ENCODE peak calls at places on chromosomes 5 and 9, in five cellular contexts. B, D, P, X and H are unnamed samples.

GRCh38 chr9:127388856-127389238 is 8.1 kb upstream of the SLC2A8 start:
- DNase-seq in B (no peak), X (peak; percentile 26), D (no peak), P (no peak), H (no peak)

GRCh38 chr9:129989740-129990139 is 53.2 kb downstream of the FNBP1 start:
- DNase-seq in X (peak; percentile 56), D (no peak), P (no peak), B (no peak), H (no peak)

GRCh38 chr5:149605998-149606721 is 24.9 kb downstream of the ARHGEF37 start:
- DNase-seq in X (peak; percentile 92), D (no peak), P (no peak), B (peak; percentile 32), H (peak; percentile 79)

GRCh38 chr9:101477214-101477613 is 41.6 kb upstream of the ALDOB start:
- DNase-seq in X (no peak), D (no peak), P (no peak), B (no peak), H (no peak)

GRCh38 chr5:31887556-31887955 is 248.6 kb downstream of the PDZD2 start:
- DNase-seq in B (no peak), P (no peak), D (no peak), X (no peak), H (no peak)

GRCh38 chr5:140189977-140190867 is 15.2 kb downstream of the CYSTM1 start:
- DNase-seq in B (no peak), X (no peak), D (no peak), P (no peak), H (no peak)

GRCh38 chr9:126502417-126503332 is 111.1 kb upstream of the LMX1B start:
- DNase-seq in B (no peak), P (no peak), D (no peak), X (no peak), H (no peak)

GRCh38 chr9:125638646-125639045 is 68.4 kb downstream of the MAPKAP1 start:
- DNase-seq in B (no peak), X (no peak), P (no peak), D (no peak), H (no peak)

GRCh38 chr5:79488058-79488457 is 25.9 kb downstream of the HOMER1 start:
- DNase-seq in B (no peak), D (no peak), P (no peak), X (no peak), H (no peak)

GRCh38 chr5:79487251-79487650 is 26.7 kb downstream of the HOMER1 start:
- DNase-seq in X (no peak), P (no peak), D (no peak), B (no peak), H (no peak)

GRCh38 chr5:79484731-79485130 is 29.2 kb downstream of the HOMER1 start:
- DNase-seq in P (no peak), B (no peak), D (no peak), X (no peak), H (no peak)

GRCh38 chr5:79488775-79489174 is 25.2 kb downstream of the HOMER1 start:
- DNase-seq in X (no peak), D (no peak), P (no peak), B (no peak), H (no peak)

GRCh38 chr5:79486116-79486515 is 27.8 kb downstream of the HOMER1 start:
- DNase-seq in X (no peak), B (no peak), D (no peak), P (no peak), H (no peak)
- TF ChIP-seq CTCF in X (no peak), B (no peak), D (no peak), P (no peak), H (no peak)

GRCh38 chr5:177086918-177087706 is 397 bp downstream of the FGFR4 start:
- DNase-seq in B (no peak), D (peak; percentile 81), X (peak; percentile 43), P (peak; percentile 75), H (peak; percentile 71)
- TF ChIP-seq CTCF in B (peak; percentile 66), D (peak; percentile 71), X (peak; percentile 54), P (peak; percentile 74), H (peak; percentile 47)

GRCh38 chr9:112971415-112971814 is 40.6 kb downstream of the ZNF883 start:
- DNase-seq in X (peak; percentile 14), D (no peak), B (no peak), P (no peak), H (peak; percentile 2)
- TF ChIP-seq CTCF in X (peak; percentile 17), D (no peak), B (no peak), P (no peak), H (peak; percentile 44)

GRCh38 chr5:39108987-39109386 is 34.8 kb upstream of the RICTOR start:
- DNase-seq in B (no peak), X (no peak), P (no peak), D (no peak), H (no peak)

GRCh38 chr5:39107350-39107749 is 33.2 kb upstream of the RICTOR start:
- DNase-seq in X (no peak), B (no peak), D (no peak), P (no peak), H (no peak)

GRCh38 chr5:39104221-39104620 is 30.0 kb upstream of the RICTOR start:
- DNase-seq in B (no peak), D (no peak), X (no peak), P (no peak), H (no peak)

GRCh38 chr5:39109616-39110015 is 35.4 kb upstream of the RICTOR start:
- DNase-seq in B (no peak), D (no peak), P (no peak), X (no peak), H (no peak)

GRCh38 chr5:39106332-39106731 is 32.1 kb upstream of the RICTOR start:
- DNase-seq in P (no peak), D (no peak), X (no peak), B (no peak), H (no peak)
- TF ChIP-seq CTCF in P (peak; percentile 34), D (no peak), X (no peak), B (no peak), H (peak; percentile 11)

GRCh38 chr5:2577637-2578036 is 173.8 kb downstream of the IRX2 start:
- DNase-seq in D (no peak), X (no peak), B (no peak), P (no peak), H (no peak)

GRCh38 chr5:2581418-2581817 is 170.1 kb downstream of the IRX2 start:
- DNase-seq in X (no peak), P (no peak), B (no peak), D (no peak), H (no peak)

GRCh38 chr5:2576823-2577222 is 174.7 kb downstream of the IRX2 start:
- DNase-seq in B (no peak), D (no peak), X (no peak), P (no peak), H (no peak)

GRCh38 chr5:2582106-2582505 is 169.4 kb downstream of the IRX2 start:
- DNase-seq in X (no peak), B (no peak), P (no peak), D (no peak), H (no peak)

GRCh38 chr5:2579126-2579525 is 172.4 kb downstream of the IRX2 start:
- DNase-seq in B (no peak), X (no peak), P (no peak), D (no peak), H (no peak)
- TF ChIP-seq CTCF in B (no peak), X (no peak), P (no peak), D (no peak), H (no peak)

GRCh38 chr5:7589800-7590199 is 193.9 kb downstream of the ADCY2 start:
- DNase-seq in B (no peak), X (no peak), P (no peak), D (no peak), H (no peak)
- TF ChIP-seq CTCF in B (no peak), X (no peak), P (no peak), D (no peak), H (no peak)

GRCh38 chr9:121050128-121050988 is at the start of gene C5:
- DNase-seq in D (no peak), X (no peak), B (no peak), P (no peak), H (no peak)

GRCh38 chr9:121055642-121056143 is 5.6 kb upstream of the C5 start:
- DNase-seq in P (no peak), B (no peak), X (peak; percentile 37), D (no peak), H (no peak)

GRCh38 chr9:121057821-121058220 is 7.7 kb upstream of the C5 start:
- DNase-seq in D (no peak), P (no peak), B (no peak), X (no peak), H (no peak)

GRCh38 chr9:121048618-121049017 is 1.5 kb downstream of the C5 start:
- DNase-seq in D (no peak), P (no peak), X (no peak), B (no peak), H (no peak)

DNA sequence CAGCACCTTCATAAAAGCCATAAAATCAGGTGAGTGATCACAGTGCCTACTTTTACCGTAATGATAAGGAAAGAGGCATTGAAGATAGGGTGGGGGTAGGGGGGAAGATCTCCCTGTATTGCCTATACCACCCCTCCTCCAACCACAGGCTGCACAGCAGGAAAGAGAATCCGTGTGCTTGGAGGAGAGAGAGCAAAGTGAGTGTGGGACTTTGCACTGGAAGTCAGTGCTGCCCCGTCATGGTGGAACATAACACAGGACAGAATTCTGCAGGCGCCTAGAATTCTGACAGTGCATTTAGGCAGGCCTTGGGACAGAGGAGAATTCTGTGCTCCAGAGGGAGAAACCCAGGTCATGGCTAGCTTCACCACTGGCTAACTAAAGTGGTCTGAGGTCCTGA is 3.5 kb upstream of the C5 start:
- DNase-seq in P (no peak), D (no peak), B (no peak), X (no peak), H (no peak)
- TF ChIP-seq CTCF in P (no peak), D (no peak), B (no peak), X (no peak), H (no peak)

GRCh38 chr5:73940026-73940425 is 314.0 kb downstream of the ARHGEF28 start:
- DNase-seq in D (no peak), X (no peak), P (no peak), B (no peak), H (no peak)
- TF ChIP-seq CTCF in D (no peak), X (no peak), P (no peak), B (no peak), H (no peak)

GRCh38 chr5:76751291-76751690 is 35.4 kb downstream of the F2R start:
- DNase-seq in P (no peak), D (no peak), X (no peak), B (no peak), H (no peak)

GRCh38 chr5:76742586-76742985 is 26.7 kb downstream of the F2R start:
- DNase-seq in B (no peak), P (no peak), D (no peak), X (no peak), H (no peak)

GRCh38 chr5:76744632-76745031 is 28.7 kb downstream of the F2R start:
- DNase-seq in D (no peak), P (no peak), B (no peak), X (no peak), H (no peak)

DNA sequence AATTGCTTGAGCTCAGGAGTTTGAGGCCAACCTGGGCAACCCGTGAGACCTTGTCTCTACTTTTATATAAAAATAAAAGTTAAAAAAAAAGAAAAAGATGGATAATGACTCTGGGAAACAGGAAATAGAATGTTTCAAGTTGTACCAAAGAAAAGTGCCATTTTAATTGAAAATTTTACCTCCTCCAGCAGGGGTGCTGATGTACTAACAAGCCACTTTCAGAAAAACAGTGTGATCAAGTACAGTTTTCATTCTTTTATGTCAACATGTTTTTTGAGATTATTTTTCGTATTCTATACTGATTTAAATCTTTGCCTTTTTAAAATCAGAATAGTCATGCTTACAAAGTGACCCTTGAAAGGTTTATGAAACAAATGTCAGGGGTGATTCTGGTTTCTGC is 30.8 kb downstream of the F2R start:
- DNase-seq in X (no peak), D (no peak), B (no peak), P (no peak), H (no peak)
- TF ChIP-seq CTCF in X (no peak), D (no peak), B (no peak), P (no peak), H (peak; percentile 11)